ENCODE peak calls at places on chromosomes 13 and 19, in ten cellular contexts. M is GOT3; I is effector memory CD8-positive, alpha-beta T cell; J is endothelial cell; G is activated CD4-positive, alpha-beta T cell treated with anti-CD3 and anti-CD28 coated beads for 36 hours; V is nephron progenitor cell; X is NCI-H1436; U is activated gamma-delta T cell treated with Interleukin-2 at 50 U/mL for 16 hours; E is A549; S is pons. D is an unnamed sample.

GRCh38 chr13:100542546-100543156 is 45.9 kb downstream of the GGACT start:
- DNase-seq in M (no peak), I (no peak), J (no peak), G (peak), V (no peak), X (no peak), U (no peak), E (peak), S (no peak), D (no peak)

GRCh38 chr19:18312021-18312534 is 10.8 kb downstream of the LSM4 start:
- DNase-seq in M (no peak), I (no peak), J (no peak), G (no peak), V (no peak), X (no peak), U (no peak), E (no peak), S (no peak), D (no peak)

GRCh38 chr13:30042891-30043630 is 192.6 kb upstream of the UBL3 start:
- DNase-seq in M (no peak), I (no peak), J (no peak), G (no peak), V (no peak), X (no peak), U (no peak), E (no peak), S (no peak), D (no peak)

GRCh38 chr19:57850553-57851017 is 926 bp downstream of the ZNF587 start:
- DNase-seq in M (no peak), I (no peak), J (no peak), G (peak), V (peak), X (no peak), U (no peak), E (peak), S (no peak), D (no peak)

GRCh38 chr19:19461671-19462622 is 53.4 kb downstream of the TSSK6 start:
- DNase-seq in M (no peak), I (peak), J (peak), G (peak), V (peak), X (no peak), U (peak), E (no peak), S (no peak), D (no peak)

GRCh38 chr13:27783111-27783510 is 9.2 kb upstream of the GSX1 start:
- DNase-seq in M (no peak), I (no peak), J (no peak), G (no peak), V (no peak), X (no peak), U (no peak), E (peak), S (peak), D (no peak)

GRCh38 chr19:48558018-48558684 is 6.2 kb downstream of the SULT2B1 start:
- DNase-seq in M (no peak), I (no peak), J (no peak), G (no peak), V (peak), X (no peak), U (no peak), E (peak), S (no peak), D (no peak)

GRCh38 chr19:2475018-2475701 is 767 bp upstream of the GADD45B start:
- DNase-seq in M (no peak), I (peak), J (no peak), G (peak), V (peak), X (no peak), U (peak), E (peak), S (no peak), D (no peak)

GRCh38 chr19:35211545-35212230 is 16.9 kb downstream of the FAM187B start:
- DNase-seq in M (no peak), I (peak), J (no peak), G (peak), V (no peak), X (no peak), U (peak), E (no peak), S (peak), D (no peak)

GRCh38 chr19:56896041-56896440 is 55.5 kb upstream of the PEG3 start:
- DNase-seq in M (no peak), I (no peak), J (no peak), G (no peak), V (no peak), X (no peak), U (no peak), E (no peak), S (no peak), D (no peak)

GRCh38 chr19:50300814-50301606 is 28.2 kb downstream of the KCNC3 start:
- DNase-seq in M (no peak), I (no peak), J (no peak), G (peak), V (no peak), X (no peak), U (no peak), E (peak), S (no peak), D (no peak)

GRCh38 chr19:17654993-17655392 is 33.2 kb downstream of the UNC13A start:
- DNase-seq in M (no peak), I (no peak), J (no peak), G (peak), V (no peak), X (no peak), U (no peak), E (peak), S (no peak), D (no peak)

GRCh38 chr19:21626091-21626490 is 120.7 kb downstream of the ZNF429 start:
- DNase-seq in M (no peak), I (no peak), J (no peak), G (no peak), V (no peak), X (no peak), U (no peak), E (no peak), S (no peak), D (no peak)

GRCh38 chr19:46813570-46814358 is 25.4 kb upstream of the SLC1A5 start:
- DNase-seq in M (no peak), I (no peak), J (no peak), G (no peak), V (no peak), X (no peak), U (no peak), E (peak), S (peak), D (no peak)

GRCh38 chr19:46698395-46699321 is 18.3 kb downstream of the PRKD2 start:
- DNase-seq in M (no peak), I (no peak), J (no peak), G (no peak), V (no peak), X (no peak), U (no peak), E (no peak), S (no peak), D (no peak)

GRCh38 chr13:27493981-27494380 is 43.6 kb upstream of the MTIF3 start:
- DNase-seq in M (no peak), I (no peak), J (no peak), G (no peak), V (no peak), X (no peak), U (no peak), E (no peak), S (no peak), D (no peak)

GRCh38 chr13:46295531-46296464 is 84.1 kb downstream of the LRRC63 start:
- DNase-seq in M (no peak), I (peak), J (no peak), G (peak), V (no peak), X (no peak), U (peak), E (no peak), S (peak), D (no peak)

GRCh38 chr19:50205681-50206138 is 2.3 kb downstream of the MYH14 start:
- DNase-seq in M (no peak), I (no peak), J (no peak), G (no peak), V (no peak), X (peak), U (no peak), E (no peak), S (no peak), D (no peak)

GRCh38 chr19:37221136-37221535 is 3.1 kb downstream of the ZNF383 start:
- DNase-seq in M (no peak), I (no peak), J (no peak), G (no peak), V (no peak), X (no peak), U (no peak), E (no peak), S (no peak), D (no peak)

GRCh38 chr13:31476266-31476665 is 263.1 kb upstream of the RXFP2 start:
- DNase-seq in M (no peak), I (no peak), J (no peak), G (no peak), V (no peak), X (no peak), U (no peak), E (no peak), S (no peak), D (no peak)

GRCh38 chr13:114031631-114032030 is 57.8 kb upstream of the C13orf46 start:
- DNase-seq in M (no peak), I (no peak), J (no peak), G (no peak), V (no peak), X (no peak), U (no peak), E (no peak), S (no peak), D (no peak)

GRCh38 chr19:34428549-34429285 is 536 bp downstream of the UBA2 start:
- DNase-seq in M (no peak), I (no peak), J (peak), G (peak), V (no peak), X (no peak), U (peak), E (peak), S (peak), D (no peak)

GRCh38 chr13:78138756-78139155 is 220.1 kb upstream of the EDNRB start:
- DNase-seq in M (no peak), I (no peak), J (no peak), G (no peak), V (no peak), X (no peak), U (no peak), E (no peak), S (no peak), D (no peak)

GRCh38 chr19:52659013-52659412 is 20.9 kb upstream of the ZNF83 start:
- DNase-seq in M (no peak), I (no peak), J (no peak), G (no peak), V (no peak), X (no peak), U (no peak), E (no peak), S (no peak), D (no peak)

GRCh38 chr13:73364706-73365105 is 305.9 kb downstream of the KLF5 start:
- DNase-seq in M (no peak), I (no peak), J (no peak), G (no peak), V (no peak), X (no peak), U (no peak), E (peak), S (no peak), D (no peak)

GRCh38 chr13:104491951-104492350 is 1425.7 kb upstream of the SLC10A2 start:
- DNase-seq in M (no peak), I (no peak), J (no peak), G (no peak), V (no peak), X (no peak), U (no peak), E (no peak), S (peak), D (no peak)

GRCh38 chr13:97127842-97128241 is 94.3 kb upstream of the MBNL2 start:
- DNase-seq in M (no peak), I (no peak), J (no peak), G (no peak), V (no peak), X (no peak), U (no peak), E (no peak), S (no peak), D (no peak)

GRCh38 chr19:17718988-17719711 is at the start of gene MAP1S:
- DNase-seq in M (no peak), I (peak), J (peak), G (peak), V (peak), X (peak), U (peak), E (peak), S (no peak), D (no peak)

GRCh38 chr13:110240352-110240751 is 66.6 kb downstream of the COL4A1 start:
- DNase-seq in M (no peak), I (no peak), J (peak), G (no peak), V (no peak), X (no peak), U (no peak), E (no peak), S (no peak), D (no peak)

GRCh38 chr19:7673995-7674667 is 2.8 kb upstream of the MCEMP1 start:
- DNase-seq in M (no peak), I (no peak), J (no peak), G (peak), V (peak), X (peak), U (no peak), E (peak), S (peak), D (peak)

GRCh38 chr19:42508892-42509444 is 19.3 kb downstream of the CEACAM1 start:
- DNase-seq in M (no peak), I (no peak), J (no peak), G (no peak), V (no peak), X (no peak), U (no peak), E (no peak), S (no peak), D (no peak)

GRCh38 chr19:27865927-27866777 is 1346.8 kb downstream of the UQCRFS1 start:
- DNase-seq in M (no peak), I (no peak), J (no peak), G (no peak), V (no peak), X (no peak), U (no peak), E (no peak), S (no peak), D (no peak)

GRCh38 chr19:51595190-51595589 is 24.1 kb downstream of the ZNF175 start:
- DNase-seq in M (no peak), I (no peak), J (no peak), G (no peak), V (no peak), X (no peak), U (no peak), E (no peak), S (no peak), D (no peak)

GRCh38 chr13:110400786-110401533 is 93.9 kb downstream of the COL4A2 start:
- DNase-seq in M (no peak), I (no peak), J (no peak), G (no peak), V (no peak), X (no peak), U (no peak), E (no peak), S (no peak), D (no peak)

GRCh38 chr13:110008816-110009215 is 222.4 kb upstream of the IRS2 start:
- DNase-seq in M (no peak), I (no peak), J (no peak), G (no peak), V (no peak), X (no peak), U (no peak), E (no peak), S (no peak), D (no peak)